ENCODE peak calls at places on chromosomes 7 and 10, in eight cellular contexts. One of them, this sample, is unnamed.

GRCh38 chr10:75226656-75227055 is 9.1 kb downstream of the COMTD1 start:
- DNase-seq in transverse colon: no peak
- DNase-seq in HCT116: no peak
- DNase-seq in K562: no peak
- DNase-seq in WERI-Rb-1: no peak
- DNase-seq in tibial nerve: no peak
- DNase-seq in fibroblast of lung: no peak
- DNase-seq in neural progenitor cell: peak; percentile 56
- DNase-seq in this sample: no peak

GRCh38 chr7:31370610-31371009 is 30.1 kb upstream of the NEUROD6 start:
- DNase-seq in transverse colon: no peak
- DNase-seq in HCT116: no peak
- DNase-seq in K562: no peak
- DNase-seq in WERI-Rb-1: no peak
- DNase-seq in tibial nerve: no peak
- DNase-seq in fibroblast of lung: no peak
- DNase-seq in neural progenitor cell: no peak
- DNase-seq in this sample: peak; percentile 45

GRCh38 chr10:34139559-34139958 is 675.5 kb downstream of the PARD3 start:
- DNase-seq in transverse colon: no peak
- DNase-seq in HCT116: no peak
- DNase-seq in K562: no peak
- DNase-seq in WERI-Rb-1: peak; percentile 16
- DNase-seq in tibial nerve: no peak
- DNase-seq in fibroblast of lung: peak; percentile 61
- DNase-seq in neural progenitor cell: no peak
- DNase-seq in this sample: no peak

GRCh38 chr10:123270221-123270620 is 116.0 kb downstream of the BUB3 start:
- DNase-seq in transverse colon: no peak
- DNase-seq in HCT116: no peak
- DNase-seq in K562: no peak
- DNase-seq in WERI-Rb-1: no peak
- DNase-seq in tibial nerve: no peak
- DNase-seq in fibroblast of lung: peak; percentile 2
- DNase-seq in neural progenitor cell: no peak
- DNase-seq in this sample: no peak

GRCh38 chr7:138304071-138304320 is 156.1 kb upstream of the TRIM24 start:
- DNase-seq in transverse colon: no peak
- DNase-seq in HCT116: no peak
- DNase-seq in K562: no peak
- DNase-seq in WERI-Rb-1: no peak
- DNase-seq in tibial nerve: no peak
- DNase-seq in fibroblast of lung: no peak
- DNase-seq in neural progenitor cell: no peak
- DNase-seq in this sample: no peak

GRCh38 chr7:43904533-43905208 is 1.7 kb downstream of the URGCP start:
- DNase-seq in transverse colon: no peak
- DNase-seq in HCT116: no peak
- DNase-seq in K562: peak; percentile 18
- DNase-seq in WERI-Rb-1: no peak
- DNase-seq in tibial nerve: no peak
- DNase-seq in fibroblast of lung: peak; percentile 9
- DNase-seq in neural progenitor cell: no peak
- DNase-seq in this sample: no peak

GRCh38 chr10:30877111-30877510 is 154.6 kb downstream of the ZNF438 start:
- DNase-seq in transverse colon: no peak
- DNase-seq in HCT116: no peak
- DNase-seq in K562: no peak
- DNase-seq in WERI-Rb-1: no peak
- DNase-seq in tibial nerve: no peak
- DNase-seq in fibroblast of lung: no peak
- DNase-seq in neural progenitor cell: no peak
- DNase-seq in this sample: no peak

GRCh38 chr10:32950457-32951109 is 7.4 kb downstream of the ITGB1 start:
- DNase-seq in transverse colon: no peak
- DNase-seq in HCT116: no peak
- DNase-seq in K562: no peak
- DNase-seq in WERI-Rb-1: no peak
- DNase-seq in tibial nerve: no peak
- DNase-seq in fibroblast of lung: no peak
- DNase-seq in neural progenitor cell: peak; percentile 50
- DNase-seq in this sample: no peak

GRCh38 chr7:19069842-19070241 is 47.6 kb downstream of the TWIST1 start:
- DNase-seq in transverse colon: no peak
- DNase-seq in HCT116: no peak
- DNase-seq in K562: no peak
- DNase-seq in WERI-Rb-1: no peak
- DNase-seq in tibial nerve: no peak
- DNase-seq in fibroblast of lung: peak; percentile 21
- DNase-seq in neural progenitor cell: peak; percentile 52
- DNase-seq in this sample: no peak

GRCh38 chr10:24009115-24009514 is 199.8 kb upstream of the KIAA1217 start:
- DNase-seq in transverse colon: no peak
- DNase-seq in HCT116: no peak
- DNase-seq in K562: no peak
- DNase-seq in WERI-Rb-1: no peak
- DNase-seq in tibial nerve: no peak
- DNase-seq in fibroblast of lung: no peak
- DNase-seq in neural progenitor cell: peak; percentile 29
- DNase-seq in this sample: no peak

GRCh38 chr7:116138202-116138801 is 72.0 kb upstream of the TES start:
- DNase-seq in transverse colon: no peak
- DNase-seq in HCT116: peak; percentile 48
- DNase-seq in K562: peak; percentile 70
- DNase-seq in WERI-Rb-1: no peak
- DNase-seq in tibial nerve: peak; percentile 28
- DNase-seq in fibroblast of lung: peak; percentile 85
- DNase-seq in neural progenitor cell: peak; percentile 60
- DNase-seq in this sample: no peak

GRCh38 chr7:7425321-7425720 is 110.4 kb downstream of the COL28A1 start:
- DNase-seq in transverse colon: no peak
- DNase-seq in HCT116: no peak
- DNase-seq in K562: no peak
- DNase-seq in WERI-Rb-1: peak; percentile 57
- DNase-seq in tibial nerve: no peak
- DNase-seq in fibroblast of lung: no peak
- DNase-seq in neural progenitor cell: no peak
- DNase-seq in this sample: no peak

GRCh38 chr7:7426686-7427085 is 109.0 kb downstream of the COL28A1 start:
- DNase-seq in transverse colon: no peak
- DNase-seq in HCT116: no peak
- DNase-seq in K562: no peak
- DNase-seq in WERI-Rb-1: no peak
- DNase-seq in tibial nerve: no peak
- DNase-seq in fibroblast of lung: no peak
- DNase-seq in neural progenitor cell: no peak
- DNase-seq in this sample: no peak

GRCh38 chr7:7421850-7422249 is 113.8 kb downstream of the COL28A1 start:
- DNase-seq in transverse colon: no peak
- DNase-seq in HCT116: no peak
- DNase-seq in K562: no peak
- DNase-seq in WERI-Rb-1: no peak
- DNase-seq in tibial nerve: no peak
- DNase-seq in fibroblast of lung: no peak
- DNase-seq in neural progenitor cell: no peak
- DNase-seq in this sample: no peak

GRCh38 chr7:7422641-7423040 is 113.0 kb downstream of the COL28A1 start:
- DNase-seq in transverse colon: no peak
- DNase-seq in HCT116: no peak
- DNase-seq in K562: no peak
- DNase-seq in WERI-Rb-1: no peak
- DNase-seq in tibial nerve: no peak
- DNase-seq in fibroblast of lung: no peak
- DNase-seq in neural progenitor cell: no peak
- DNase-seq in this sample: no peak

DNA sequence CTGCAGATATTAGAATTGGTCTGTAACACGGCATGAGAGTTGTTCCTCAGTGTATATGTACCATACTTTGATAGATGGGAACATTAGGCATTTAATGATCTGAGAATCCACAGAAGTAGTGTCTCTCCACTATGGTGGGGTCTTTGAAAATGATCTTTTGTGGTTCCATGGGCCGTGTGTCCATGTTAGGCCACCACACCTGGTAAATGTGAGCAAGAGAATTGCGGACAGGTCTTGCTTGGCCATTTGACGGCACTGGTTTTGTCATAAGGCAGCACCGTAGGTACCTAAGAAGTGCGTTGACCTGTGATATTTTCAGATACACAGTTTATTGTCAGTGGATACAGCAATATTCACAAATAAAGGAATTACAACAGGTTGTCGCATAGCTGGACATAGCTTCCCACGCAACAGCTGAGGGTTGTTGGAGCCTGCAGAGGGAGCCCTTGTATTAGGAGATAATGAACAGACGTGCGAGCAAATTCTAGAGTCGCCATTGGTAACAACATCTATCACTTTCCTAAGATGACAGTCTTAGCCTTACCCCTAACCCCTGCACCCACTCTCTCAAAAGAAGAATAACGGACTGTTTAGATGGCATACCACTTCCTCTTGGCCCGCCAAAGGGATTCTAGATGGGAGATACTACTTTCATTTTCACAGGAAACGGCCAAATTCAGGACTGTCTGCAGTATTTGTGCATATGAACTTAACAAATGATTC is 111.4 kb downstream of the COL28A1 start:
- DNase-seq in transverse colon: peak; percentile 74
- DNase-seq in HCT116: peak; percentile 66
- DNase-seq in K562: peak; percentile 76
- DNase-seq in WERI-Rb-1: peak; percentile 77
- DNase-seq in tibial nerve: peak; percentile 80
- DNase-seq in fibroblast of lung: peak; percentile 77
- DNase-seq in neural progenitor cell: peak; percentile 80
- DNase-seq in this sample: peak; percentile 49
- H3K27ac ChIP-seq in transverse colon: no peak overlapping the region
- H3K27ac ChIP-seq in HCT116: no peak overlapping the region
- H3K27ac ChIP-seq in K562: no peak overlapping the region
- H3K27ac ChIP-seq in WERI-Rb-1: no peak overlapping the region
- H3K27ac ChIP-seq in tibial nerve: peak overlapping the region; percentile 74
- H3K27ac ChIP-seq in fibroblast of lung: peak overlapping the region; percentile 11
- H3K27ac ChIP-seq in neural progenitor cell: no peak overlapping the region
- H3K27ac ChIP-seq in this sample: no peak overlapping the region

GRCh38 chr10:100341953-100342626 is 4.9 kb upstream of the SCD start:
- DNase-seq in transverse colon: peak; percentile 68
- DNase-seq in HCT116: peak; percentile 64
- DNase-seq in K562: peak; percentile 80
- DNase-seq in WERI-Rb-1: peak; percentile 78
- DNase-seq in tibial nerve: no peak
- DNase-seq in fibroblast of lung: peak; percentile 63
- DNase-seq in neural progenitor cell: peak; percentile 74
- DNase-seq in this sample: peak; percentile 58
- TF ChIP-seq CTCF in transverse colon: peak; percentile 85
- TF ChIP-seq CTCF in HCT116: peak; percentile 89
- TF ChIP-seq CTCF in K562: peak; percentile 88
- TF ChIP-seq CTCF in WERI-Rb-1: peak; percentile 91
- TF ChIP-seq CTCF in tibial nerve: peak; percentile 72
- TF ChIP-seq CTCF in fibroblast of lung: peak; percentile 69
- TF ChIP-seq CTCF in neural progenitor cell: peak; percentile 63
- TF ChIP-seq CTCF in this sample: peak; percentile 49

GRCh38 chr10:69335063-69335587 is 56.8 kb downstream of the HK1 start:
- DNase-seq in transverse colon: peak; percentile 29
- DNase-seq in HCT116: no peak
- DNase-seq in K562: no peak
- DNase-seq in WERI-Rb-1: no peak
- DNase-seq in tibial nerve: no peak
- DNase-seq in fibroblast of lung: peak; percentile 80
- DNase-seq in neural progenitor cell: no peak
- DNase-seq in this sample: no peak

GRCh38 chr10:69333205-69333604 is 54.9 kb downstream of the HK1 start:
- DNase-seq in transverse colon: no peak
- DNase-seq in HCT116: no peak
- DNase-seq in K562: no peak
- DNase-seq in WERI-Rb-1: no peak
- DNase-seq in tibial nerve: no peak
- DNase-seq in fibroblast of lung: no peak
- DNase-seq in neural progenitor cell: peak; percentile 72
- DNase-seq in this sample: no peak

GRCh38 chr10:69331161-69331560 is 52.9 kb downstream of the HK1 start:
- DNase-seq in transverse colon: no peak
- DNase-seq in HCT116: no peak
- DNase-seq in K562: no peak
- DNase-seq in WERI-Rb-1: no peak
- DNase-seq in tibial nerve: no peak
- DNase-seq in fibroblast of lung: no peak
- DNase-seq in neural progenitor cell: no peak
- DNase-seq in this sample: no peak

GRCh38 chr10:69334258-69335062 is 56.2 kb downstream of the HK1 start:
- DNase-seq in transverse colon: no peak
- DNase-seq in HCT116: no peak
- DNase-seq in K562: peak; percentile 95
- DNase-seq in WERI-Rb-1: no peak
- DNase-seq in tibial nerve: no peak
- DNase-seq in fibroblast of lung: no peak
- DNase-seq in neural progenitor cell: no peak
- DNase-seq in this sample: no peak

GRCh38 chr10:69332278-69333010 is 54.1 kb downstream of the HK1 start:
- DNase-seq in transverse colon: peak; percentile 58
- DNase-seq in HCT116: no peak
- DNase-seq in K562: no peak
- DNase-seq in WERI-Rb-1: no peak
- DNase-seq in tibial nerve: no peak
- DNase-seq in fibroblast of lung: peak; percentile 44
- DNase-seq in neural progenitor cell: no peak
- DNase-seq in this sample: no peak
- H3K4me3 ChIP-seq in transverse colon: no peak overlapping the region
- H3K4me3 ChIP-seq in HCT116: no peak overlapping the region
- H3K4me3 ChIP-seq in K562: no peak overlapping the region
- H3K4me3 ChIP-seq in WERI-Rb-1: no peak overlapping the region
- H3K4me3 ChIP-seq in tibial nerve: no peak overlapping the region
- H3K4me3 ChIP-seq in fibroblast of lung: no peak overlapping the region
- H3K4me3 ChIP-seq in neural progenitor cell: no peak overlapping the region
- H3K4me3 ChIP-seq in this sample: no peak overlapping the region

GRCh38 chr7:55043691-55044090 is 24.9 kb downstream of the EGFR start:
- DNase-seq in transverse colon: no peak
- DNase-seq in HCT116: no peak
- DNase-seq in K562: no peak
- DNase-seq in WERI-Rb-1: no peak
- DNase-seq in tibial nerve: no peak
- DNase-seq in fibroblast of lung: no peak
- DNase-seq in neural progenitor cell: no peak
- DNase-seq in this sample: no peak
- H3K27ac ChIP-seq in transverse colon: peak overlapping the region; percentile 75
- H3K27ac ChIP-seq in HCT116: no peak overlapping the region
- H3K27ac ChIP-seq in K562: no peak overlapping the region
- H3K27ac ChIP-seq in WERI-Rb-1: no peak overlapping the region
- H3K27ac ChIP-seq in tibial nerve: peak overlapping the region; percentile 3
- H3K27ac ChIP-seq in fibroblast of lung: no peak overlapping the region
- H3K27ac ChIP-seq in neural progenitor cell: no peak overlapping the region
- H3K27ac ChIP-seq in this sample: no peak overlapping the region

DNA sequence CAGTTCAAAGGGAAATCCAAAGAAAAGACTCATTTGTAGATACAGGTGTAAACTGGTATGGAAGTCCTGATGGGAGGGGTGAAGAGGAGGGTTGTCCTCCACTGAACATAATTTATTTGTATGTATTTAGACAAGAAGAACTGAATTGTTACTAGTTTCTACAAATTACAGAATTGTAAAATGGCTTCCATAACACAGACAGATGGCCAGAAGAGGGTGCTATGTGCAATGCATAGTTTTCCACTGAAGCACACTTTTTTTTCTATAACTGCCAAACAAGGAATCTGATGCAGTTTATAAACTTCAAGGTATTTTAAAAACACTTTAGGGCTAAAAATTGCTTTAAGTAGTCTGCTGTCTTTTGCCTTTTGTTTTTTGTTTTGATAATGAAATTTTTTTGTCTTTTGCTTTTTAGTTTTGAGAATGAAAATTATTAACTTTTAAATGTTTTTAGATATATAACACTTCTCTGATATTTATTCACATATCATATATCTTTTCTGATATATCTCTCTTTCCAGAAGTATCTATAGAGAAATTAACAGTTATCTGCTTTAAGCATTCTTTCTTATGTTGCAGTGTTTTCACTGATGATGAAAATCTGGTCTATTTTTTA is 58.5 kb downstream of the PHYHIPL start:
- DNase-seq in transverse colon: peak; percentile 11
- DNase-seq in HCT116: peak; percentile 44
- DNase-seq in K562: peak; percentile 8
- DNase-seq in WERI-Rb-1: no peak
- DNase-seq in tibial nerve: peak; percentile 37
- DNase-seq in fibroblast of lung: peak; percentile 71
- DNase-seq in neural progenitor cell: peak; percentile 60
- DNase-seq in this sample: no peak
- TF ChIP-seq CTCF in transverse colon: peak; percentile 51
- TF ChIP-seq CTCF in HCT116: peak; percentile 75
- TF ChIP-seq CTCF in K562: no peak
- TF ChIP-seq CTCF in WERI-Rb-1: peak; percentile 43
- TF ChIP-seq CTCF in tibial nerve: peak; percentile 43
- TF ChIP-seq CTCF in fibroblast of lung: peak; percentile 73
- TF ChIP-seq CTCF in neural progenitor cell: peak; percentile 76
- TF ChIP-seq CTCF in this sample: peak; percentile 73

This sample was measured in dorsolateral prefrontal cortex.